ENCODE peak calls at places on chromosomes 12 and 14, in four cellular contexts. One of them, this sample, is unnamed.

GRCh38 chr14:64069634-64070359 is 217.0 kb downstream of the SYNE2 start:
- ATAC-seq in T-helper 17 cell: no peak
- ATAC-seq in Right ventricle myocardium superior: no peak
- ATAC-seq in natural killer cell: no peak
- ATAC-seq in this sample: peak; percentile 83

GRCh38 chr14:52950898-52951729 is at the start of gene FERMT2:
- ATAC-seq in Right ventricle myocardium superior: peak; percentile 91
- ATAC-seq in T-helper 17 cell: peak; percentile 45
- ATAC-seq in natural killer cell: peak; percentile 51
- ATAC-seq in this sample: peak; percentile 95

GRCh38 chr12:68259318-68259940 is 6.0 kb upstream of the IL22 start:
- ATAC-seq in Right ventricle myocardium superior: no peak
- ATAC-seq in natural killer cell: peak; percentile 24
- ATAC-seq in T-helper 17 cell: peak; percentile 27
- ATAC-seq in this sample: no peak

GRCh38 chr12:1821805-1822204 is 1.4 kb downstream of the LRTM2 start:
- ATAC-seq in Right ventricle myocardium superior: no peak
- ATAC-seq in T-helper 17 cell: no peak
- ATAC-seq in natural killer cell: no peak
- ATAC-seq in this sample: no peak

GRCh38 chr12:110186059-110186458 is 61.9 kb downstream of the IFT81 start:
- ATAC-seq in T-helper 17 cell: no peak
- ATAC-seq in natural killer cell: no peak
- ATAC-seq in Right ventricle myocardium superior: no peak
- ATAC-seq in this sample: no peak

GRCh38 chr12:94150483-94151225 is 2.3 kb downstream of the PLXNC1 start:
- ATAC-seq in Right ventricle myocardium superior: no peak
- ATAC-seq in T-helper 17 cell: peak; percentile 8
- ATAC-seq in natural killer cell: peak; percentile 22
- ATAC-seq in this sample: no peak

GRCh38 chr14:97995038-97995437 is 1197.9 kb downstream of the VRK1 start:
- ATAC-seq in natural killer cell: no peak
- ATAC-seq in T-helper 17 cell: no peak
- ATAC-seq in Right ventricle myocardium superior: no peak
- ATAC-seq in this sample: no peak

GRCh38 chr12:124568431-124569374 is 1.3 kb upstream of the NCOR2 start:
- ATAC-seq in T-helper 17 cell: no peak
- ATAC-seq in Right ventricle myocardium superior: peak; percentile 54
- ATAC-seq in natural killer cell: no peak
- ATAC-seq in this sample: peak; percentile 50

GRCh38 chr12:13241833-13242232 is 45.3 kb downstream of the EMP1 start:
- ATAC-seq in Right ventricle myocardium superior: no peak
- ATAC-seq in T-helper 17 cell: no peak
- ATAC-seq in natural killer cell: no peak
- ATAC-seq in this sample: no peak

GRCh38 chr12:52582489-52582888 is 8.8 kb upstream of the KRT74 start:
- ATAC-seq in natural killer cell: no peak
- ATAC-seq in T-helper 17 cell: no peak
- ATAC-seq in Right ventricle myocardium superior: no peak
- ATAC-seq in this sample: no peak

GRCh38 chr12:93387780-93388179 is 10.1 kb downstream of the NUDT4 start:
- ATAC-seq in T-helper 17 cell: no peak
- ATAC-seq in natural killer cell: no peak
- ATAC-seq in Right ventricle myocardium superior: peak; percentile 10
- ATAC-seq in this sample: no peak

GRCh38 chr12:14403293-14403692 is 37.8 kb downstream of the ATF7IP start:
- ATAC-seq in natural killer cell: no peak
- ATAC-seq in Right ventricle myocardium superior: peak; percentile 36
- ATAC-seq in T-helper 17 cell: peak; percentile 32
- ATAC-seq in this sample: no peak

GRCh38 chr14:101249676-101250036 is 311.6 kb upstream of the DIO3 start:
- ATAC-seq in Right ventricle myocardium superior: no peak
- ATAC-seq in T-helper 17 cell: no peak
- ATAC-seq in natural killer cell: no peak
- ATAC-seq in this sample: no peak

GRCh38 chr12:80627773-80628172 is 79.7 kb upstream of the MYF6 start:
- ATAC-seq in Right ventricle myocardium superior: peak; percentile 88
- ATAC-seq in natural killer cell: no peak
- ATAC-seq in T-helper 17 cell: no peak
- ATAC-seq in this sample: peak; percentile 90

GRCh38 chr12:20477691-20478090 is 109.4 kb downstream of the PDE3A start:
- ATAC-seq in Right ventricle myocardium superior: no peak
- ATAC-seq in T-helper 17 cell: no peak
- ATAC-seq in natural killer cell: no peak
- ATAC-seq in this sample: no peak

GRCh38 chr12:121678721-121679300 is 9.4 kb upstream of the MORN3 start:
- ATAC-seq in natural killer cell: no peak
- ATAC-seq in T-helper 17 cell: no peak
- ATAC-seq in Right ventricle myocardium superior: no peak
- ATAC-seq in this sample: no peak

GRCh38 chr14:90072350-90072749 is 10.6 kb downstream of the KCNK13 start:
- ATAC-seq in Right ventricle myocardium superior: peak; percentile 95
- ATAC-seq in natural killer cell: no peak
- ATAC-seq in T-helper 17 cell: no peak
- ATAC-seq in this sample: no peak

GRCh38 chr12:52837341-52837741 is 3.2 kb upstream of the KRT79 start:
- ATAC-seq in Right ventricle myocardium superior: no peak
- ATAC-seq in natural killer cell: no peak
- ATAC-seq in T-helper 17 cell: no peak
- ATAC-seq in this sample: no peak

GRCh38 chr12:53048033-53048779 is 1.7 kb upstream of the TNS2 start:
- ATAC-seq in natural killer cell: no peak
- ATAC-seq in Right ventricle myocardium superior: peak; percentile 21
- ATAC-seq in T-helper 17 cell: no peak
- ATAC-seq in this sample: no peak

GRCh38 chr14:77003960-77004710 is 24.4 kb downstream of the IRF2BPL start:
- ATAC-seq in Right ventricle myocardium superior: no peak
- ATAC-seq in natural killer cell: no peak
- ATAC-seq in T-helper 17 cell: no peak
- ATAC-seq in this sample: no peak